ENCODE peak calls at places on chromosomes 11 and 22, in seven cellular contexts. D, G, Q, U, Z, B and J are unnamed samples.

GRCh38 chr11:62242021-62242420 is at the start of gene SCGB1D2:
- DNase-seq in D (no peak), G (no peak), Q (no peak), U (peak), Z (no peak), B (peak), J (no peak)

GRCh38 chr11:14644396-14645246 is 1.0 kb downstream of the PDE3B start:
- DNase-seq in D (no peak), G (no peak), Q (peak), U (peak), Z (peak), B (peak), J (peak)

GRCh38 chr22:17303840-17304779 is 65.2 kb upstream of the CECR2 start:
- DNase-seq in D (peak), G (peak), Q (no peak), U (no peak), Z (no peak), B (no peak), J (no peak)

GRCh38 chr11:126716456-126717083 is 284.0 kb downstream of the KIRREL3 start:
- DNase-seq in D (peak), G (no peak), Q (peak), U (peak), Z (no peak), B (peak), J (peak)

GRCh38 chr11:106326087-106326486 is 248.6 kb downstream of the AASDHPPT start:
- DNase-seq in D (no peak), G (no peak), Q (no peak), U (no peak), Z (no peak), B (no peak), J (no peak)

GRCh38 chr11:7532395-7532794 is 18.6 kb downstream of the PPFIBP2 start:
- DNase-seq in D (no peak), G (no peak), Q (no peak), U (no peak), Z (no peak), B (no peak), J (no peak)

GRCh38 chr22:19405652-19406051 is 25.9 kb downstream of the HIRA start:
- DNase-seq in D (no peak), G (no peak), Q (no peak), U (no peak), Z (no peak), B (no peak), J (no peak)

GRCh38 chr11:128948583-128948982 is 5.9 kb upstream of the TP53AIP1 start:
- DNase-seq in D (no peak), G (no peak), Q (no peak), U (peak), Z (peak), B (no peak), J (peak)

GRCh38 chr11:75715688-75716087 is 1.9 kb upstream of the MOGAT2 start:
- DNase-seq in D (no peak), G (no peak), Q (no peak), U (no peak), Z (no peak), B (no peak), J (no peak)

GRCh38 chr22:47357493-47357892 is 595.0 kb downstream of the TBC1D22A start:
- DNase-seq in D (no peak), G (no peak), Q (no peak), U (no peak), Z (no peak), B (no peak), J (no peak)

GRCh38 chr11:76607431-76607830 is 63.1 kb downstream of the LRRC32 start:
- DNase-seq in D (no peak), G (no peak), Q (no peak), U (no peak), Z (no peak), B (no peak), J (no peak)

GRCh38 chr11:73327812-73328364 is 19.8 kb downstream of the ARHGEF17 start:
- DNase-seq in D (no peak), G (no peak), Q (no peak), U (no peak), Z (no peak), B (no peak), J (no peak)

GRCh38 chr22:19360862-19361261 is 69.3 kb upstream of the CLTCL1 start:
- DNase-seq in D (no peak), G (no peak), Q (no peak), U (no peak), Z (no peak), B (no peak), J (no peak)

GRCh38 chr11:26976389-26976788 is 17.5 kb upstream of the FIBIN start:
- DNase-seq in D (no peak), G (no peak), Q (no peak), U (no peak), Z (no peak), B (no peak), J (no peak)